ENCODE peak calls at places on chromosome 17, in four cellular contexts. K is testis; M is right lobe of liver; F is effector memory CD4-positive, alpha-beta T cell. W is an unnamed sample.

GRCh38 chr17:15323147-15323546 is 18.2 kb downstream of the TEKT3 start:
- DNase-seq in K (no peak), M (no peak), F (no peak), W (no peak)

GRCh38 chr17:13582776-13583414 is 18.8 kb downstream of the HS3ST3A1 start:
- DNase-seq in K (no peak), M (no peak), F (no peak), W (no peak)

GRCh38 chr17:50947844-50948514 is 81.8 kb upstream of the TOB1 start:
- DNase-seq in K (peak; percentile 64), M (peak; percentile 89), F (no peak), W (no peak)

GRCh38 chr17:77160877-77161530 is 20.2 kb downstream of the SEC14L1 start:
- DNase-seq in K (no peak), M (no peak), F (no peak), W (peak; percentile 32)

GRCh38 chr17:42087736-42088705 is 10.3 kb downstream of the ZNF385C start:
- DNase-seq in K (peak; percentile 81), M (no peak), F (no peak), W (no peak)

GRCh38 chr17:50364715-50365114 is 8.3 kb downstream of the MRPL27 start:
- DNase-seq in K (no peak), M (no peak), F (no peak), W (no peak)

GRCh38 chr17:51000835-51001638 is 119.6 kb downstream of the SPAG9 start:
- DNase-seq in K (no peak), M (no peak), F (no peak), W (peak; percentile 67)

GRCh38 chr17:68343976-68344375 is 52.7 kb downstream of the ARSG start:
- DNase-seq in K (no peak), M (no peak), F (no peak), W (no peak)

GRCh38 chr17:79925242-79925957 is 86.2 kb upstream of the CBX4 start:
- DNase-seq in K (peak; percentile 65), M (peak; percentile 79), F (no peak), W (no peak)

GRCh38 chr17:39939588-39940419 is 12.3 kb downstream of the LRRC3C start:
- DNase-seq in K (peak; percentile 42), M (no peak), F (peak; percentile 19), W (peak; percentile 32)

GRCh38 chr17:40093580-40094201 is 6.7 kb downstream of the NR1D1 start:
- DNase-seq in K (no peak), M (no peak), F (no peak), W (no peak)

GRCh38 chr17:31672161-31672819 is 186.8 kb downstream of the COPRS start:
- DNase-seq in K (no peak), M (no peak), F (no peak), W (no peak)

GRCh38 chr17:10380631-10381408 is 8.0 kb upstream of the MYH13 start:
- DNase-seq in K (no peak), M (no peak), F (no peak), W (no peak)

GRCh38 chr17:73027130-73027741 is 65.3 kb downstream of the SLC39A11 start:
- DNase-seq in K (no peak), M (no peak), F (no peak), W (no peak)

GRCh38 chr17:67377727-67378443 is 804 bp downstream of the PITPNC1 start:
- DNase-seq in K (peak; percentile 47), M (peak; percentile 61), F (peak; percentile 34), W (no peak)

GRCh38 chr17:79769596-79770520 is 8.1 kb upstream of the CBX2 start:
- DNase-seq in K (no peak), M (no peak), F (no peak), W (no peak)

GRCh38 chr17:81922566-81923301 is 4.8 kb upstream of the SIRT7 start:
- DNase-seq in K (no peak), M (no peak), F (no peak), W (no peak)

GRCh38 chr17:79464310-79465010 is 146.4 kb downstream of the RBFOX3 start:
- DNase-seq in K (no peak), M (no peak), F (no peak), W (no peak)

GRCh38 chr17:30519707-30520106 is 42.5 kb downstream of the GOSR1 start:
- DNase-seq in K (no peak), M (no peak), F (no peak), W (no peak)

GRCh38 chr17:42795061-42795460 is 3.4 kb downstream of the COA3 start:
- DNase-seq in K (no peak), M (no peak), F (no peak), W (no peak)

GRCh38 chr17:74815671-74816370 is 39.7 kb upstream of the NAT9 start:
- DNase-seq in K (no peak), M (no peak), F (no peak), W (no peak)

GRCh38 chr17:78958556-78959191 is 21.0 kb downstream of the LGALS3BP start:
- DNase-seq in K (no peak), M (no peak), F (no peak), W (no peak)

GRCh38 chr17:78817123-78817522 is 23.5 kb downstream of the USP36 start:
- DNase-seq in K (no peak), M (no peak), F (peak; percentile 80), W (no peak)

GRCh38 chr17:60079401-60079861 is 710 bp upstream of the HEATR6 start:
- DNase-seq in K (no peak), M (no peak), F (no peak), W (peak; percentile 14)

GRCh38 chr17:49132699-49133364 is at the start of gene B4GALNT2:
- DNase-seq in K (peak; percentile 19), M (peak; percentile 26), F (no peak), W (no peak)

GRCh38 chr17:76995352-76996105 is 127.3 kb downstream of the MGAT5B start:
- DNase-seq in K (no peak), M (no peak), F (no peak), W (peak; percentile 13)

GRCh38 chr17:29112780-29113295 is 67.4 kb downstream of the MYO18A start:
- DNase-seq in K (no peak), M (no peak), F (no peak), W (no peak)

GRCh38 chr17:17609121-17609520 is 17.6 kb upstream of the PEMT start:
- DNase-seq in K (no peak), M (no peak), F (no peak), W (peak; percentile 57)

GRCh38 chr17:38584350-38584925 is 21.3 kb downstream of the SRCIN1 start:
- DNase-seq in K (peak; percentile 53), M (peak; percentile 70), F (peak; percentile 30), W (peak; percentile 66)
- H3K4me3 ChIP-seq in K (no peak overlapping the region), M (no peak overlapping the region), F (no peak overlapping the region), W (no peak overlapping the region)

DNA sequence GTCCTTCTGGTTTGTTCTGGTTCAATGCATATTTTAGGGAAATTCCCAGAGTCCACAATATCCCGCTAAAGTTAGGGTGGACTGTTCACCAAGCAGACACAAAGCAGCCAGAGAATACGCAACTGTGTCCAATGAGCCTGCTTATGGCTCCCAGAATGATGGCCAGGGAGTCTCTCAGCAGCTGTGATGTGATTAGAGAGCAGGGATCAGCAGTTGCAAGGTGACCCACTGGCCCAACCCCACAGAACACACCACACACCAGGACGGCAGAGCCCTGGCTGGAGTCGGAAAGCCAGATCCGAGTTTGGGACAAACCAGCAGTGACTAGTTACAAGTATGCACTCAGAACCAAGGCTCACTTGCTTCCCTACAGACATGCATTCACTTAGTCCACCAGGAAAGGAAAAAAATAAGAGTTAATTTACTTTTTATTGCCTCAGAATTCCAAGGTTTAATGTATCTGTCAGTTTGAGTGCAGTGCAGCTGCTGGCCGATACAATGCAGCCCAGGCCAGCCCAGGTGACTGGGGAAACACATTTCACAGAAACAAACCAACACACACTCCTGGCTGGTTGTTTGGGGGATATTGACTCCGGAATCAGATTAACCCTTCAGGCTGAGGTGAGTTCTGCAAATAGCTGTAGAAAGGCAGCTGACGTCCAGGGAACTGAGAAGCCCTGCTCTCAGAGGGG is 121.7 kb downstream of the HIC1 start:
- DNase-seq in K (no peak), M (no peak), F (no peak), W (no peak)
- H3K4me1 ChIP-seq in K (peaks cover 86% of the 10 kb centered on the region), M (peaks cover 13% of the 10 kb centered on the region), F (no peaks in the 10 kb centered on the region), W (no peaks in the 10 kb centered on the region)

GRCh38 chr17:47179141-47179540 is 10.0 kb downstream of the CDC27 start:
- DNase-seq in K (no peak), M (no peak), F (no peak), W (no peak)
- H3K36me3 ChIP-seq in K (no peaks in the 10 kb centered on the region), M (peaks cover 24% of the 10 kb centered on the region), F (no peaks in the 10 kb centered on the region), W (peaks cover 41% of the 10 kb centered on the region)

GRCh38 chr17:62631086-62631935 is 3.8 kb downstream of the MRC2 start:
- DNase-seq in K (no peak), M (no peak), F (no peak), W (no peak)

GRCh38 chr17:62627904-62628603 is 584 bp downstream of the MRC2 start:
- DNase-seq in K (peak; percentile 55), M (no peak), F (no peak), W (peak; percentile 28)

GRCh38 chr17:62630365-62631085 is 3.1 kb downstream of the MRC2 start:
- DNase-seq in K (no peak), M (no peak), F (no peak), W (no peak)

GRCh38 chr17:62628845-62629555 is 1.5 kb downstream of the MRC2 start:
- DNase-seq in K (peak; percentile 31), M (no peak), F (no peak), W (no peak)

DNA sequence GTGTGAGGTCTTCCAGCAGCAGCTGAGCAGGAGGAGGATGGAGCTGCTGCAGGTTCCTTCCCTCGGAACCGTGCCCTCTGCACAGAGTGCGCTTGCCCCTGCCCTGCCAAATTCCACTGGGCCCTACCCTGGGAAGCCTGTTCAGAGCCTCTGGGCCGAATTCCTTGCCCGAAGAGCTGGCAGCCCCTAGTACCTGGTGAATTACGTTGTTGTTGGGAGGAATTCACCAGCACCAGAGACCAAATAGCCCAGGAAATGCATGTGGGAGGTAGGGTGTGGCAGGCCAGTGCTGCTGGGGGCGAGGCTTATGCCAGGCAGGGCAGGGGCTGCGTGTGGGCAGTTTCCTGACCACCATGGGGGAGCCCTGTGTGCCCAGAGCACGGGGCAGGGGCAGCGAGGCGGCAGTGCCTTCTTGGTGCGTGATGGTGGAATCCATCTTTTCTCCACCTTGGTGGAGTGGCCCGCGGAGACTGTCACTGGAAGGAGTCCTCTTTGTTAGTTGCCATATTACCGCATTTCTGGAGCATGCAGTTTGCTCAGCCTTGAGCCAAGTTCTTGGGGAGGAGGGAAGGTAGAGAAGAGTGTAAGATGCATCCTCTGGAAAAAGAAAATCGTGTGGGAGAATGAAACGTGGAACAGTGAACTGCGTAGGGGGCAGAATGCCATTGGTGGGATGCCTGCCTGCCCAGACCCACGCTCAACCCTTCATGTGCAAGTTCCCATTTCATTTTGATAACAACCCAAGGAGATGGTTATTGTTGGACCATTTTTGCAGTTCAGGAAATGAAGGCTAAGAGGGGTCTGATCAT is 2.3 kb downstream of the MRC2 start:
- DNase-seq in K (no peak), M (no peak), F (no peak), W (no peak)
- H3K4me3 ChIP-seq in K (peak overlapping the region; percentile 76), M (no peak overlapping the region), F (no peak overlapping the region), W (no peak overlapping the region)

W was measured in HAP-1.